ENCODE peak calls at places on chromosome 9, in seven cellular contexts. One of them, this sample, is unnamed.

GRCh38 chr9:613771-614347 is 227.6 kb upstream of the DMRT1 start:
- DNase-seq in BJ: peak
- DNase-seq in astrocyte: peak
- DNase-seq in HCT116: peak
- DNase-seq in GM23248: peak
- DNase-seq in HFF-Myc: peak
- DNase-seq in fibroblast of lung: peak
- DNase-seq in this sample: peak

GRCh38 chr9:123089790-123090189 is 56.3 kb downstream of the GPR21 start:
- DNase-seq in fibroblast of lung: no peak
- DNase-seq in BJ: no peak
- DNase-seq in GM23248: no peak
- DNase-seq in HCT116: no peak
- DNase-seq in HFF-Myc: no peak
- DNase-seq in astrocyte: no peak
- DNase-seq in this sample: no peak

GRCh38 chr9:114047717-114048116 is 30.4 kb downstream of the AMBP start:
- DNase-seq in GM23248: peak
- DNase-seq in fibroblast of lung: peak
- DNase-seq in BJ: no peak
- DNase-seq in astrocyte: no peak
- DNase-seq in HCT116: peak
- DNase-seq in HFF-Myc: no peak
- DNase-seq in this sample: peak

GRCh38 chr9:69671291-69671903 is 774 bp downstream of the APBA1 start:
- DNase-seq in BJ: no peak
- DNase-seq in fibroblast of lung: no peak
- DNase-seq in HCT116: no peak
- DNase-seq in GM23248: peak
- DNase-seq in astrocyte: no peak
- DNase-seq in HFF-Myc: no peak
- DNase-seq in this sample: no peak

GRCh38 chr9:131008909-131009618 is at the start of gene LAMC3:
- DNase-seq in BJ: no peak
- DNase-seq in fibroblast of lung: no peak
- DNase-seq in GM23248: peak
- DNase-seq in astrocyte: no peak
- DNase-seq in HCT116: no peak
- DNase-seq in HFF-Myc: no peak
- DNase-seq in this sample: no peak

GRCh38 chr9:32581512-32582143 is 8.7 kb upstream of the NDUFB6 start:
- DNase-seq in HCT116: peak
- DNase-seq in BJ: no peak
- DNase-seq in astrocyte: peak
- DNase-seq in fibroblast of lung: peak
- DNase-seq in GM23248: peak
- DNase-seq in HFF-Myc: peak
- DNase-seq in this sample: peak

GRCh38 chr9:123414226-123414625 is 58.2 kb downstream of the CRB2 start:
- DNase-seq in fibroblast of lung: no peak
- DNase-seq in GM23248: no peak
- DNase-seq in astrocyte: no peak
- DNase-seq in HFF-Myc: no peak
- DNase-seq in BJ: no peak
- DNase-seq in HCT116: no peak
- DNase-seq in this sample: no peak

GRCh38 chr9:91186311-91187101 is 175.2 kb downstream of the AUH start:
- DNase-seq in HFF-Myc: no peak
- DNase-seq in HCT116: no peak
- DNase-seq in astrocyte: peak
- DNase-seq in GM23248: peak
- DNase-seq in BJ: no peak
- DNase-seq in fibroblast of lung: peak
- DNase-seq in this sample: no peak

GRCh38 chr9:105842023-105842644 is 147.8 kb downstream of the TMEM38B start:
- DNase-seq in GM23248: peak
- DNase-seq in HCT116: peak
- DNase-seq in fibroblast of lung: peak
- DNase-seq in HFF-Myc: no peak
- DNase-seq in astrocyte: peak
- DNase-seq in BJ: no peak
- DNase-seq in this sample: peak

GRCh38 chr9:134992755-134993124 is 75.0 kb upstream of the FCN1 start:
- DNase-seq in HCT116: no peak
- DNase-seq in astrocyte: no peak
- DNase-seq in BJ: no peak
- DNase-seq in fibroblast of lung: no peak
- DNase-seq in GM23248: peak
- DNase-seq in HFF-Myc: no peak
- DNase-seq in this sample: no peak

GRCh38 chr9:114387678-114388431 is at the start of gene AKNA:
- DNase-seq in HCT116: no peak
- DNase-seq in BJ: no peak
- DNase-seq in GM23248: peak
- DNase-seq in astrocyte: peak
- DNase-seq in fibroblast of lung: peak
- DNase-seq in HFF-Myc: no peak
- DNase-seq in this sample: peak

DNA sequence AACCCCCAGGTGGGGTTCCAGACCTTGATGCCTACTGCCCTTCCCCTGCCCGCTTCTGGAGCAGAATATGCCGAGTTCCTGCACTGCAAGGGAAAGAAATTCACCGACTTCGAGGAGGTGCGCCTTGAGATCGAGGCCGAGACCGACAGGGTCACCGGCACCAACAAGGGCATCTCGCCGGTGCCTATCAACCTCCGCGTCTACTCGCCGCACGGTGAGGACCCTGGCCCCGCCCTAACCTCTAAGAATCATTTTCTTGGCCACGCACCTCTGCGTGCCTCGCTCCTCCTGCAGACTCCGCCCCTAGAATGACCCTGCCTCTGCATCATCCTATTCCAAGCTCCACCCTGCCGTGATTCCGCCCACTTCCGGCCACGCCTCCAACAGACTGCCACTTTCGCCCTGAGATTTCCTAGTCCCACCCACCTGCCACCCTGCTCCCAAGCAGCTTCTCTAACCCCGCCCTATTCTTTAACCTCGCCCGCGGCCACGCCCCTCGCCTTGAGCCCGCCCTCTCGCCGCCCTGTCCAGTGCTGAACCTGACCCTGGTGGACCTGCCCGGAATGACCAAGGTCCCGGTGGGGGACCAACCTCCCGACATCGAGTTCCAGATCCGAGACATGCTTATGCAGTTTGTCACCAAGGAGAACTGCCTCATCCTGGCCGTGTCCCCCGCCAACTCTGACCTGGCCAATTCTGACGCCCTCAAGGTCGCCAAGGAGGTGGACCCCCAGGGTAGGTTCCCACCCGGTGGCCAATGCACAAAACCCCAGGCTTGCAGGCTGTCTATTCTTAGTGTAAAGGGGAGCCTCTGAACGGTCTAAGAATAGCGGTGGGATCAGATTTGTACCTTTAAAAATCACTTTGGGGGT is 15.6 kb downstream of the DNM1 start:
- DNase-seq in HCT116: peak
- DNase-seq in astrocyte: peak
- DNase-seq in HFF-Myc: no peak
- DNase-seq in BJ: no peak
- DNase-seq in GM23248: peak
- DNase-seq in fibroblast of lung: peak
- DNase-seq in this sample: peak
- H3K4me3 ChIP-seq in HCT116: peak
- H3K4me3 ChIP-seq in astrocyte: peak
- H3K4me3 ChIP-seq in HFF-Myc: no peak
- H3K4me3 ChIP-seq in BJ: no peak
- H3K4me3 ChIP-seq in GM23248: no peak
- H3K4me3 ChIP-seq in fibroblast of lung: no peak
- H3K4me3 ChIP-seq in this sample: no peak

GRCh38 chr9:95021166-95021886 is 294.8 kb downstream of the AOPEP start:
- DNase-seq in GM23248: no peak
- DNase-seq in HCT116: no peak
- DNase-seq in BJ: no peak
- DNase-seq in fibroblast of lung: no peak
- DNase-seq in astrocyte: no peak
- DNase-seq in HFF-Myc: no peak
- DNase-seq in this sample: no peak
- H3K4me3 ChIP-seq in GM23248: no peak
- H3K4me3 ChIP-seq in HCT116: no peak
- H3K4me3 ChIP-seq in BJ: no peak
- H3K4me3 ChIP-seq in fibroblast of lung: no peak
- H3K4me3 ChIP-seq in astrocyte: no peak
- H3K4me3 ChIP-seq in HFF-Myc: no peak
- H3K4me3 ChIP-seq in this sample: no peak

GRCh38 chr9:127778280-127779135 is at the start of gene SH2D3C:
- DNase-seq in HFF-Myc: no peak
- DNase-seq in astrocyte: no peak
- DNase-seq in HCT116: no peak
- DNase-seq in fibroblast of lung: peak
- DNase-seq in GM23248: no peak
- DNase-seq in BJ: no peak
- DNase-seq in this sample: no peak

GRCh38 chr9:127776195-127776918 is 2.1 kb downstream of the SH2D3C start:
- DNase-seq in HCT116: no peak
- DNase-seq in BJ: no peak
- DNase-seq in HFF-Myc: no peak
- DNase-seq in astrocyte: no peak
- DNase-seq in GM23248: no peak
- DNase-seq in fibroblast of lung: no peak
- DNase-seq in this sample: no peak

GRCh38 chr9:127779136-127779981 is 893 bp upstream of the SH2D3C start:
- DNase-seq in astrocyte: no peak
- DNase-seq in HCT116: no peak
- DNase-seq in HFF-Myc: no peak
- DNase-seq in GM23248: peak
- DNase-seq in fibroblast of lung: peak
- DNase-seq in BJ: no peak
- DNase-seq in this sample: peak

GRCh38 chr9:127776919-127777280 is 1.6 kb downstream of the SH2D3C start:
- DNase-seq in fibroblast of lung: no peak
- DNase-seq in BJ: no peak
- DNase-seq in HCT116: no peak
- DNase-seq in GM23248: no peak
- DNase-seq in HFF-Myc: no peak
- DNase-seq in astrocyte: no peak
- DNase-seq in this sample: no peak

DNA sequence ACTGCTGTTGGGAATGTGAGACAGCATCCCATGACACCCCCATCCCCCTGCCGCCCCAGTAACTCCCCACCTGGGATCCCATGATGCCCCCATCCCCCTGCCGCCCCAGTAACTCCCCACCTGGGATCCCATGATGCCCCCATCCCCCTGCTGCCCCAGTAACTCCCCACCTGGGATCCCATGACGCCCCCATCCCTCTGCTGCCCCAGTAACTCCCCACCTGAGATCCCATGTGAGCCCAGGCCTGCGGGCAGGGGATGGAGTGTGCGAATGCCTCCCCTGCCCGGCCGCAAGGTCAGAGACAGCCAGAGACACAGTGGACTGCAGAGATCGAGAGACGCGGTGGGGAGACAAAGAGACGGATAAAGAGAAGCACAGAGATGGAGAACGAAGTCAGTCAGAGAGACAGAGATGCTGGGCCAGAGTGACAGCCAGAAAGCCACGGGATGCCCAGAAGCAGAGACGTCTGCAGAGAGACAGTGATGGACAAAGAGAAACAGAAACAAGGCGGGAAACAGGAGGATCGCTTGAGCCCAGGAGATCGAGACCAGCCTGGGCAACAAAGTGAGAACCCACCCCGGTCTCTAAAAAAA is 1.0 kb downstream of the SH2D3C start:
- DNase-seq in HFF-Myc: no peak
- DNase-seq in astrocyte: no peak
- DNase-seq in fibroblast of lung: no peak
- DNase-seq in HCT116: no peak
- DNase-seq in GM23248: no peak
- DNase-seq in BJ: no peak
- DNase-seq in this sample: no peak
- H3K4me3 ChIP-seq in HFF-Myc: no peak
- H3K4me3 ChIP-seq in astrocyte: no peak
- H3K4me3 ChIP-seq in fibroblast of lung: no peak
- H3K4me3 ChIP-seq in HCT116: no peak
- H3K4me3 ChIP-seq in GM23248: no peak
- H3K4me3 ChIP-seq in BJ: no peak
- H3K4me3 ChIP-seq in this sample: no peak

GRCh38 chr9:136050706-136051567 is 44.2 kb downstream of the NACC2 start:
- DNase-seq in BJ: no peak
- DNase-seq in fibroblast of lung: no peak
- DNase-seq in GM23248: no peak
- DNase-seq in HCT116: no peak
- DNase-seq in HFF-Myc: no peak
- DNase-seq in astrocyte: no peak
- DNase-seq in this sample: peak
- H3K4me3 ChIP-seq in BJ: peak
- H3K4me3 ChIP-seq in fibroblast of lung: peak
- H3K4me3 ChIP-seq in GM23248: peak
- H3K4me3 ChIP-seq in HCT116: peak
- H3K4me3 ChIP-seq in HFF-Myc: peak
- H3K4me3 ChIP-seq in astrocyte: peak
- H3K4me3 ChIP-seq in this sample: peak

GRCh38 chr9:126125577-126125976 is 201.1 kb upstream of the MVB12B start:
- DNase-seq in HCT116: no peak
- DNase-seq in BJ: no peak
- DNase-seq in HFF-Myc: no peak
- DNase-seq in astrocyte: no peak
- DNase-seq in fibroblast of lung: no peak
- DNase-seq in GM23248: no peak
- DNase-seq in this sample: no peak

GRCh38 chr9:126126012-126126411 is 200.6 kb upstream of the MVB12B start:
- DNase-seq in fibroblast of lung: no peak
- DNase-seq in HFF-Myc: no peak
- DNase-seq in astrocyte: no peak
- DNase-seq in GM23248: no peak
- DNase-seq in BJ: no peak
- DNase-seq in HCT116: no peak
- DNase-seq in this sample: no peak

GRCh38 chr9:126123927-126124326 is 202.7 kb upstream of the MVB12B start:
- DNase-seq in HCT116: no peak
- DNase-seq in fibroblast of lung: no peak
- DNase-seq in astrocyte: no peak
- DNase-seq in HFF-Myc: no peak
- DNase-seq in BJ: no peak
- DNase-seq in GM23248: no peak
- DNase-seq in this sample: no peak

GRCh38 chr9:126126807-126127206 is 199.8 kb upstream of the MVB12B start:
- DNase-seq in BJ: no peak
- DNase-seq in fibroblast of lung: no peak
- DNase-seq in astrocyte: no peak
- DNase-seq in HFF-Myc: no peak
- DNase-seq in HCT116: no peak
- DNase-seq in GM23248: no peak
- DNase-seq in this sample: no peak

DNA sequence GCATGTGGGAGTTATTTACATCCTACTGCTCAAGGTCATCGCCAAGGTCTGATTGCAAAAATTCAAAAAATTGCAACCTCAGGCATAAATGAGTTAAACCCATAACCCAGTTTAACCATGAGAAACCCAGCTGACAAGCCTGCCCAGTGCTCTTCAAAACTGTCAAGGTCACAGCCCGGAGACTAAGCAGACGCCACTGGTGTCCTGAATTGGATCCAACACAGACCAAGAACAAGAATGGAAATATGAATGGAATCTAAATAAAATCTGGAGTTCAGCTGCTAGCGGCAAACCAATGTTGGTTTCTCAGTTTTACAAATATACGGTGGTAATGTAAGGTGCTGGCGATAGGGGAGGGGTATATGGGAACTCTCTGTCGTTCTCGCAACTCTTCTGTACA is 201.5 kb upstream of the MVB12B start:
- DNase-seq in HCT116: no peak
- DNase-seq in GM23248: no peak
- DNase-seq in HFF-Myc: no peak
- DNase-seq in astrocyte: no peak
- DNase-seq in BJ: no peak
- DNase-seq in fibroblast of lung: no peak
- DNase-seq in this sample: peak
- H3K4me3 ChIP-seq in HCT116: no peak
- H3K4me3 ChIP-seq in GM23248: no peak
- H3K4me3 ChIP-seq in HFF-Myc: no peak
- H3K4me3 ChIP-seq in astrocyte: no peak
- H3K4me3 ChIP-seq in BJ: no peak
- H3K4me3 ChIP-seq in fibroblast of lung: no peak
- H3K4me3 ChIP-seq in this sample: no peak

This sample was measured in mesenchymal stem cell.